ENCODE peak calls at places on chromosomes 13 and 19, in nine cellular contexts. N is stimulated activated CD8-positive, alpha-beta memory T cell treated with anti-CD3 and anti-CD28 coated beads, Interleukin-4, amount 100 ng/mL, for 48 hours; D is lower lobe of right lung; I is activated naive CD4-positive, alpha-beta T cell treated with Interleukin-2 at 50 U/mL for 16 hours; P is pancreas; O is esophagus muscularis mucosa; T is RKO; W is ELR; F is anterior cingulate cortex. G is an unnamed sample.

GRCh38 chr13:100300213-100300612 is 211.3 kb downstream of the PCCA start:
- DNase-seq in N (no peak), D (no peak), I (no peak), P (no peak), O (no peak), T (no peak), W (no peak), F (no peak), G (no peak)

GRCh38 chr19:6092329-6093286 is 17.7 kb downstream of the RFX2 start:
- DNase-seq in N (no peak), D (peak; percentile 93), I (no peak), P (peak; percentile 60), O (no peak), T (no peak), W (peak; percentile 91), F (peak; percentile 57), G (no peak)

GRCh38 chr13:111598751-111599150 is 278.3 kb downstream of the TEX29 start:
- DNase-seq in N (no peak), D (no peak), I (no peak), P (no peak), O (no peak), T (no peak), W (no peak), F (no peak), G (no peak)

GRCh38 chr19:42216653-42217521 is 590 bp downstream of the DEDD2 start:
- DNase-seq in N (peak; percentile 61), D (peak; percentile 66), I (peak; percentile 35), P (no peak), O (no peak), T (peak; percentile 49), W (peak; percentile 58), F (peak; percentile 67), G (peak; percentile 42)

GRCh38 chr13:33076451-33076992 is 60.3 kb downstream of the KL start:
- DNase-seq in N (no peak), D (no peak), I (no peak), P (no peak), O (no peak), T (no peak), W (no peak), F (no peak), G (no peak)

GRCh38 chr13:50224534-50224933 is 209.3 kb downstream of the KCNRG start:
- DNase-seq in N (no peak), D (no peak), I (peak; percentile 39), P (no peak), O (no peak), T (no peak), W (peak; percentile 24), F (no peak), G (no peak)

GRCh38 chr19:43574424-43575155 is 737 bp downstream of the XRCC1 start:
- DNase-seq in N (peak; percentile 37), D (peak; percentile 28), I (no peak), P (no peak), O (no peak), T (peak; percentile 91), W (peak; percentile 79), F (no peak), G (no peak)

GRCh38 chr13:73938375-73939070 is 195.7 kb downstream of the KLF12 start:
- DNase-seq in N (no peak), D (no peak), I (no peak), P (no peak), O (no peak), T (peak; percentile 84), W (peak; percentile 95), F (no peak), G (no peak)

GRCh38 chr13:114017028-114017630 is 43.3 kb upstream of the C13orf46 start:
- DNase-seq in N (no peak), D (no peak), I (no peak), P (no peak), O (no peak), T (no peak), W (peak; percentile 55), F (no peak), G (no peak)

GRCh38 chr19:1267441-1268391 is 1.4 kb upstream of the CIRBP start:
- DNase-seq in N (peak; percentile 36), D (peak; percentile 58), I (peak; percentile 25), P (peak; percentile 62), O (no peak), T (no peak), W (peak; percentile 60), F (peak; percentile 41), G (no peak)

GRCh38 chr13:35485451-35485850 is 9.0 kb upstream of the MAB21L1 start:
- DNase-seq in N (no peak), D (no peak), I (no peak), P (no peak), O (no peak), T (no peak), W (no peak), F (no peak), G (no peak)

GRCh38 chr13:51412431-51412830 is 40.4 kb downstream of the INTS6 start:
- DNase-seq in N (no peak), D (no peak), I (no peak), P (no peak), O (no peak), T (no peak), W (no peak), F (no peak), G (no peak)

GRCh38 chr19:45876411-45877197 is 9.3 kb downstream of the IRF2BP1 start:
- DNase-seq in N (peak; percentile 53), D (no peak), I (peak; percentile 53), P (peak; percentile 84), O (no peak), T (no peak), W (no peak), F (no peak), G (no peak)

GRCh38 chr13:20544186-20544914 is 18.7 kb upstream of the CRYL1 start:
- DNase-seq in N (no peak), D (no peak), I (no peak), P (no peak), O (no peak), T (no peak), W (no peak), F (no peak), G (no peak)

GRCh38 chr13:110251227-110251791 is 55.6 kb downstream of the COL4A1 start:
- DNase-seq in N (no peak), D (no peak), I (no peak), P (peak; percentile 43), O (peak; percentile 90), T (no peak), W (no peak), F (no peak), G (no peak)

GRCh38 chr13:41603917-41604316 is 146.6 kb downstream of the RGCC start:
- DNase-seq in N (no peak), D (no peak), I (no peak), P (no peak), O (no peak), T (peak; percentile 78), W (peak; percentile 88), F (no peak), G (no peak)

GRCh38 chr19:11880598-11880997 is 7.0 kb upstream of the ZNF69 start:
- DNase-seq in N (no peak), D (no peak), I (no peak), P (no peak), O (no peak), T (no peak), W (no peak), F (no peak), G (no peak)

GRCh38 chr13:113926301-113926761 is 47.5 kb downstream of the C13orf46 start:
- DNase-seq in N (no peak), D (no peak), I (no peak), P (peak; percentile 11), O (no peak), T (no peak), W (no peak), F (no peak), G (no peak)

GRCh38 chr19:1324792-1325567 is 39.3 kb downstream of the EFNA2 start:
- DNase-seq in N (peak; percentile 55), D (peak; percentile 56), I (peak; percentile 13), P (peak; percentile 22), O (no peak), T (peak; percentile 71), W (peak; percentile 80), F (peak; percentile 50), G (no peak)

G was measured in activated CD4-positive, alpha-beta memory T cell treated with anti-CD3 and anti-CD28 coated beads, Interleukin-2, amount 10 ng/mL, durations not matched to agents 7 days and 5 days.